ENCODE peak calls at places on chromosomes 16 and 17, in six cellular contexts. Q, H, M, X, S and N are unnamed samples.

GRCh38 chr16:30120340-30121105 is 2.5 kb downstream of the MAPK3 start:
- DNase-seq in X (no peak), M (no peak), H (no peak), S (peak; percentile 90), Q (no peak), N (no peak)

GRCh38 chr17:50028207-50029120 is 27.4 kb upstream of the ITGA3 start:
- DNase-seq in Q (no peak), X (no peak), H (no peak), S (no peak), M (peak; percentile 95), N (no peak)

GRCh38 chr16:600781-601180 is 10.9 kb downstream of the RAB40C start:
- DNase-seq in H (no peak), S (no peak), X (no peak), Q (no peak), M (no peak), N (no peak)

GRCh38 chr16:57961538-57961937 is 9.4 kb downstream of the CNGB1 start:
- DNase-seq in M (no peak), H (no peak), Q (no peak), S (no peak), X (no peak), N (no peak)

GRCh38 chr17:48576479-48577309 is 1.5 kb downstream of the HOXB4 start:
- DNase-seq in Q (no peak), S (no peak), M (no peak), H (no peak), X (no peak), N (no peak)

GRCh38 chr17:61234102-61234750 is 165.4 kb upstream of the TBX2 start:
- DNase-seq in Q (no peak), X (no peak), M (no peak), H (no peak), S (no peak), N (no peak)

GRCh38 chr16:78227855-78228254 is 128.4 kb downstream of the WWOX start:
- DNase-seq in S (no peak), H (no peak), M (no peak), X (no peak), Q (no peak), N (no peak)

GRCh38 chr16:74830646-74831045 is 56.0 kb upstream of the FA2H start:
- DNase-seq in X (no peak), M (no peak), S (no peak), H (no peak), Q (no peak), N (no peak)

GRCh38 chr17:81094224-81094743 is 59.3 kb downstream of the BAIAP2 start:
- DNase-seq in X (no peak), H (no peak), S (no peak), M (no peak), Q (no peak), N (no peak)

GRCh38 chr17:51056813-51057510 is 63.7 kb downstream of the SPAG9 start:
- DNase-seq in S (peak; percentile 54), X (no peak), H (no peak), Q (peak; percentile 33), M (peak; percentile 53), N (peak; percentile 13)

GRCh38 chr16:88297178-88297720 is 85.5 kb upstream of the ZNF469 start:
- DNase-seq in S (no peak), X (peak; percentile 37), M (no peak), Q (no peak), H (peak; percentile 28), N (no peak)

GRCh38 chr16:12729448-12729847 is 74.2 kb downstream of the CPPED1 start:
- DNase-seq in X (no peak), Q (no peak), S (no peak), H (no peak), M (no peak), N (no peak)

GRCh38 chr17:21551081-21551881 is 141.0 kb upstream of the KCNJ18 start:
- DNase-seq in X (peak; percentile 90), H (peak; percentile 89), S (peak; percentile 85), Q (peak; percentile 73), M (peak; percentile 75), N (peak; percentile 31)

GRCh38 chr17:66675991-66676371 is 158.9 kb upstream of the CACNG5 start:
- DNase-seq in S (no peak), M (no peak), X (no peak), Q (peak; percentile 93), H (peak; percentile 68), N (peak; percentile 85)

GRCh38 chr17:52170963-52171572 is 12.6 kb upstream of the CA10 start:
- DNase-seq in M (peak; percentile 10), Q (peak; percentile 14), X (no peak), S (peak; percentile 42), H (no peak), N (no peak)

GRCh38 chr17:31067699-31068184 is 27.0 kb upstream of the NF1 start:
- DNase-seq in H (no peak), X (no peak), M (peak; percentile 63), S (no peak), Q (no peak), N (no peak)

GRCh38 chr17:5299383-5299782 is 17.3 kb downstream of the RABEP1 start:
- DNase-seq in H (no peak), M (no peak), S (no peak), X (no peak), Q (no peak), N (no peak)

GRCh38 chr16:30982548-30983288 is 2.3 kb upstream of the HSD3B7 start:
- DNase-seq in M (no peak), H (peak; percentile 80), S (no peak), Q (no peak), X (no peak), N (no peak)

GRCh38 chr17:20263595-20263994 is 203.7 kb downstream of the LGALS9B start:
- DNase-seq in H (no peak), X (no peak), Q (no peak), S (no peak), M (no peak), N (no peak)

GRCh38 chr17:28317965-28318758 is 838 bp upstream of the TMEM97 start:
- DNase-seq in X (no peak), S (no peak), Q (no peak), M (no peak), H (no peak), N (no peak)

GRCh38 chr16:165539-166374 is at the start of gene HBM:
- DNase-seq in Q (no peak), H (no peak), S (no peak), M (no peak), X (peak; percentile 57), N (no peak)

GRCh38 chr16:8374586-8374985 is 215.7 kb downstream of the TMEM114 start:
- DNase-seq in S (no peak), X (no peak), Q (no peak), H (no peak), M (no peak), N (no peak)

GRCh38 chr17:34841467-34841866 is 119.8 kb downstream of the CCT6B start:
- DNase-seq in X (no peak), M (no peak), H (no peak), Q (no peak), S (no peak), N (no peak)

GRCh38 chr17:9728005-9728404 is 63.4 kb downstream of the DHRS7C start:
- DNase-seq in S (no peak), Q (no peak), X (no peak), M (no peak), H (no peak), N (no peak)

GRCh38 chr16:87459027-87459426 is 33.8 kb downstream of the ZCCHC14 start:
- DNase-seq in H (no peak), M (no peak), S (no peak), X (no peak), Q (no peak), N (no peak)

GRCh38 chr16:74304164-74304834 is 7.7 kb downstream of the PSMD7 start:
- DNase-seq in Q (no peak), S (peak; percentile 29), M (peak; percentile 23), X (no peak), H (no peak), N (no peak)

GRCh38 chr17:2064980-2065785 is 10.3 kb downstream of the HIC1 start:
- DNase-seq in M (no peak), X (peak; percentile 79), H (peak; percentile 83), S (no peak), Q (no peak), N (no peak)
- TF ChIP-seq CTCF in M (peak; percentile 43), X (peak; percentile 20), H (no peak), S (no peak), Q (peak; percentile 29), N (peak; percentile 47)

GRCh38 chr17:45851464-45851863 is 6.8 kb downstream of the SPPL2C start:
- DNase-seq in M (no peak), H (no peak), X (peak; percentile 42), S (no peak), Q (no peak), N (no peak)

GRCh38 chr17:45851022-45851421 is 6.3 kb downstream of the SPPL2C start:
- DNase-seq in Q (no peak), M (no peak), S (no peak), H (no peak), X (peak; percentile 51), N (no peak)

GRCh38 chr17:45854209-45854608 is 9.5 kb downstream of the SPPL2C start:
- DNase-seq in M (no peak), H (no peak), X (no peak), S (no peak), Q (no peak), N (no peak)

GRCh38 chr17:45851873-45852272 is 7.2 kb downstream of the SPPL2C start:
- DNase-seq in M (no peak), S (no peak), H (no peak), X (no peak), Q (no peak), N (no peak)

GRCh38 chr17:45852535-45853297 is 8.0 kb downstream of the SPPL2C start:
- DNase-seq in X (no peak), M (peak; percentile 57), H (no peak), Q (peak; percentile 50), S (peak; percentile 79), N (no peak)
- H3K4me3 ChIP-seq in X (no peak overlapping the region), M (peak overlapping the region; percentile 14), H (no peak overlapping the region), Q (no peak overlapping the region), S (no peak overlapping the region), N (no peak overlapping the region)

GRCh38 chr17:79796570-79797491 is at the start of gene CBX8:
- DNase-seq in S (peak; percentile 100), H (peak; percentile 100), M (peak; percentile 98), X (peak; percentile 100), Q (peak; percentile 99), N (peak; percentile 98)
- TF ChIP-seq CTCF in S (no peak), H (no peak), M (no peak), X (peak; percentile 26), Q (peak; percentile 57), N (no peak)

GRCh38 chr17:64015447-64015846 is 5.0 kb downstream of the ICAM2 start:
- DNase-seq in S (no peak), Q (no peak), X (no peak), H (no peak), M (no peak), N (no peak)

GRCh38 chr17:64019486-64020067 is 856 bp downstream of the ICAM2 start:
- DNase-seq in H (no peak), Q (no peak), X (no peak), S (no peak), M (no peak), N (no peak)

GRCh38 chr17:64016248-64016784 is 4.1 kb downstream of the ICAM2 start:
- DNase-seq in S (no peak), X (no peak), M (no peak), H (no peak), Q (no peak), N (no peak)

GRCh38 chr17:64017381-64017980 is 3.0 kb downstream of the ICAM2 start:
- DNase-seq in Q (no peak), H (no peak), S (no peak), M (no peak), X (no peak), N (no peak)

GRCh38 chr17:64016974-64017373 is 3.5 kb downstream of the ICAM2 start:
- DNase-seq in X (no peak), M (no peak), Q (no peak), H (no peak), S (no peak), N (no peak)
- H3K4me3 ChIP-seq in X (peak overlapping the region; percentile 3), M (no peak overlapping the region), Q (no peak overlapping the region), H (peak overlapping the region; percentile 22), S (no peak overlapping the region), N (no peak overlapping the region)

GRCh38 chr17:57432507-57433277 is 176.4 kb downstream of the MSI2 start:
- DNase-seq in Q (no peak), M (no peak), H (no peak), S (no peak), X (no peak), N (no peak)
- TF ChIP-seq CTCF in Q (no peak), M (no peak), H (no peak), S (no peak), X (no peak), N (no peak)